ENCODE peak calls at places on chromosomes 2 and 18, in seven cellular contexts. One of them, this sample, is unnamed. For H3K79me2, the result is how much of the 10 kb centered on the place peaks cover.

GRCh38 chr2:200136655-200137054 is 169.8 kb upstream of the SPATS2L start:
- DNase-seq in PC-9: no peak
- DNase-seq in GM23338: peak
- DNase-seq in mammary epithelial cell: no peak
- DNase-seq in fibroblast of lung: no peak
- DNase-seq in HepG2: no peak
- DNase-seq in neural progenitor cell: peak
- DNase-seq in this sample: peak

GRCh38 chr2:232300894-232301387 is 77.6 kb upstream of the ALPP start:
- DNase-seq in PC-9: peak
- DNase-seq in GM23338: no peak
- DNase-seq in mammary epithelial cell: no peak
- DNase-seq in fibroblast of lung: no peak
- DNase-seq in HepG2: peak
- DNase-seq in neural progenitor cell: no peak
- DNase-seq in this sample: no peak

GRCh38 chr18:9838144-9838877 is 47.5 kb upstream of the TXNDC2 start:
- DNase-seq in PC-9: peak
- DNase-seq in GM23338: peak
- DNase-seq in mammary epithelial cell: no peak
- DNase-seq in fibroblast of lung: no peak
- DNase-seq in HepG2: no peak
- DNase-seq in neural progenitor cell: peak
- DNase-seq in this sample: peak

GRCh38 chr18:62566199-62566598 is 43.4 kb downstream of the ZCCHC2 start:
- DNase-seq in PC-9: no peak
- DNase-seq in GM23338: peak
- DNase-seq in mammary epithelial cell: no peak
- DNase-seq in fibroblast of lung: peak
- DNase-seq in HepG2: peak
- DNase-seq in neural progenitor cell: peak
- DNase-seq in this sample: peak

GRCh38 chr18:75183973-75184372 is 25.0 kb downstream of the PTGR3 start:
- DNase-seq in PC-9: no peak
- DNase-seq in GM23338: no peak
- DNase-seq in mammary epithelial cell: no peak
- DNase-seq in fibroblast of lung: no peak
- DNase-seq in HepG2: no peak
- DNase-seq in neural progenitor cell: no peak
- DNase-seq in this sample: no peak

GRCh38 chr18:37445368-37445767 is 120.2 kb downstream of the CELF4 start:
- DNase-seq in PC-9: no peak
- DNase-seq in GM23338: no peak
- DNase-seq in mammary epithelial cell: no peak
- DNase-seq in fibroblast of lung: no peak
- DNase-seq in HepG2: no peak
- DNase-seq in neural progenitor cell: peak
- DNase-seq in this sample: peak

GRCh38 chr18:10453885-10454772 is at the start of gene APCDD1:
- DNase-seq in PC-9: no peak
- DNase-seq in GM23338: peak
- DNase-seq in mammary epithelial cell: peak
- DNase-seq in fibroblast of lung: peak
- DNase-seq in HepG2: peak
- DNase-seq in neural progenitor cell: peak
- DNase-seq in this sample: peak

GRCh38 chr2:193743089-193743488 is 1548.4 kb upstream of the TMEFF2 start:
- DNase-seq in PC-9: no peak
- DNase-seq in GM23338: peak
- DNase-seq in mammary epithelial cell: no peak
- DNase-seq in fibroblast of lung: no peak
- DNase-seq in HepG2: no peak
- DNase-seq in neural progenitor cell: no peak
- DNase-seq in this sample: peak

GRCh38 chr2:201730651-201731280 is 32.3 kb upstream of the MPP4 start:
- DNase-seq in PC-9: no peak
- DNase-seq in GM23338: no peak
- DNase-seq in mammary epithelial cell: no peak
- DNase-seq in fibroblast of lung: no peak
- DNase-seq in HepG2: no peak
- DNase-seq in neural progenitor cell: no peak
- DNase-seq in this sample: no peak

GRCh38 chr2:240142256-240142775 is 1.9 kb upstream of the OTOS start:
- DNase-seq in PC-9: no peak
- DNase-seq in GM23338: no peak
- DNase-seq in mammary epithelial cell: no peak
- DNase-seq in fibroblast of lung: no peak
- DNase-seq in HepG2: no peak
- DNase-seq in neural progenitor cell: no peak
- DNase-seq in this sample: no peak

GRCh38 chr2:24907106-24907505 is 12.9 kb downstream of the ADCY3 start:
- DNase-seq in PC-9: no peak
- DNase-seq in GM23338: no peak
- DNase-seq in mammary epithelial cell: no peak
- DNase-seq in fibroblast of lung: peak
- DNase-seq in HepG2: no peak
- DNase-seq in neural progenitor cell: no peak
- DNase-seq in this sample: no peak

GRCh38 chr2:78940998-78941397 is 84.5 kb upstream of the REG3G start:
- DNase-seq in PC-9: no peak
- DNase-seq in GM23338: no peak
- DNase-seq in mammary epithelial cell: no peak
- DNase-seq in fibroblast of lung: no peak
- DNase-seq in HepG2: no peak
- DNase-seq in neural progenitor cell: peak
- DNase-seq in this sample: peak

GRCh38 chr2:288743-289361 is 961 bp upstream of the ALKAL2 start:
- DNase-seq in PC-9: no peak
- DNase-seq in GM23338: peak
- DNase-seq in mammary epithelial cell: no peak
- DNase-seq in fibroblast of lung: no peak
- DNase-seq in HepG2: no peak
- DNase-seq in neural progenitor cell: peak
- DNase-seq in this sample: peak

GRCh38 chr2:217222511-217222910 is 362.6 kb upstream of the TNP1 start:
- DNase-seq in PC-9: no peak
- DNase-seq in GM23338: no peak
- DNase-seq in mammary epithelial cell: no peak
- DNase-seq in fibroblast of lung: no peak
- DNase-seq in HepG2: no peak
- DNase-seq in neural progenitor cell: no peak
- DNase-seq in this sample: no peak

GRCh38 chr18:67726882-67727281 is 210.4 kb upstream of the DSEL start:
- DNase-seq in PC-9: no peak
- DNase-seq in GM23338: no peak
- DNase-seq in mammary epithelial cell: no peak
- DNase-seq in fibroblast of lung: no peak
- DNase-seq in HepG2: no peak
- DNase-seq in neural progenitor cell: no peak
- DNase-seq in this sample: no peak

GRCh38 chr18:13232971-13233565 is 14.5 kb downstream of the LDLRAD4 start:
- DNase-seq in PC-9: no peak
- DNase-seq in GM23338: no peak
- DNase-seq in mammary epithelial cell: no peak
- DNase-seq in fibroblast of lung: no peak
- DNase-seq in HepG2: no peak
- DNase-seq in neural progenitor cell: no peak
- DNase-seq in this sample: no peak

GRCh38 chr2:160125828-160126227 is 63.4 kb upstream of the PLA2R1 start:
- DNase-seq in PC-9: no peak
- DNase-seq in GM23338: peak
- DNase-seq in mammary epithelial cell: no peak
- DNase-seq in fibroblast of lung: no peak
- DNase-seq in HepG2: no peak
- DNase-seq in neural progenitor cell: no peak
- DNase-seq in this sample: peak

GRCh38 chr18:75070625-75071483 is 138.1 kb downstream of the PTGR3 start:
- DNase-seq in PC-9: peak
- DNase-seq in GM23338: no peak
- DNase-seq in mammary epithelial cell: peak
- DNase-seq in fibroblast of lung: peak
- DNase-seq in HepG2: peak
- DNase-seq in neural progenitor cell: no peak
- DNase-seq in this sample: peak

GRCh38 chr2:51718881-51719280 is 686.9 kb upstream of the NRXN1 start:
- DNase-seq in PC-9: no peak
- DNase-seq in GM23338: no peak
- DNase-seq in mammary epithelial cell: no peak
- DNase-seq in fibroblast of lung: peak
- DNase-seq in HepG2: no peak
- DNase-seq in neural progenitor cell: no peak
- DNase-seq in this sample: no peak

DNA sequence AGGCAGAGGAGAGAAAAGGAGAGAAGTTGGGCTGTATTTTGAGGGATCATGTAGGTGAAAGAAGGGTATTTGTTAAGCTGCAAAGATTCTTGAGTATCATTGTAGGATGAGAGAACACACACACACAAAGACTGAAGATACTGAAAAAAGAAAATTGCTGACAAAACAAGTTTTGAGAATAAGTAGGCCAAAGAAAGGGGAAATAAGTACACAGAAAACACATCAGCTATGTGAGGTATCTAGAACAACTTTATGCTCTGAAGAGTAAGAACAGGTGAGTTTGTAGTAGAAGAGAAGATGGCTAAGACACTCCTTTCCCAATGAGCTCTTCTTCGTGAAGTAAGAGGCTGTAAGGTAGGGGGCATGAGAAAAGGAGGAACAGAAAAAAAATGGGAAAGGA is 28.2 kb downstream of the METTL8 start:
- DNase-seq in PC-9: no peak
- DNase-seq in GM23338: no peak
- DNase-seq in mammary epithelial cell: no peak
- DNase-seq in fibroblast of lung: no peak
- DNase-seq in HepG2: no peak
- DNase-seq in neural progenitor cell: no peak
- DNase-seq in this sample: no peak
- H3K79me2 ChIP-seq in PC-9: under half
- H3K79me2 ChIP-seq in GM23338: half or more
- H3K79me2 ChIP-seq in mammary epithelial cell: half or more
- H3K79me2 ChIP-seq in fibroblast of lung: under half
- H3K79me2 ChIP-seq in HepG2: under half
- H3K79me2 ChIP-seq in neural progenitor cell: under half
- H3K79me2 ChIP-seq in this sample: under half

DNA sequence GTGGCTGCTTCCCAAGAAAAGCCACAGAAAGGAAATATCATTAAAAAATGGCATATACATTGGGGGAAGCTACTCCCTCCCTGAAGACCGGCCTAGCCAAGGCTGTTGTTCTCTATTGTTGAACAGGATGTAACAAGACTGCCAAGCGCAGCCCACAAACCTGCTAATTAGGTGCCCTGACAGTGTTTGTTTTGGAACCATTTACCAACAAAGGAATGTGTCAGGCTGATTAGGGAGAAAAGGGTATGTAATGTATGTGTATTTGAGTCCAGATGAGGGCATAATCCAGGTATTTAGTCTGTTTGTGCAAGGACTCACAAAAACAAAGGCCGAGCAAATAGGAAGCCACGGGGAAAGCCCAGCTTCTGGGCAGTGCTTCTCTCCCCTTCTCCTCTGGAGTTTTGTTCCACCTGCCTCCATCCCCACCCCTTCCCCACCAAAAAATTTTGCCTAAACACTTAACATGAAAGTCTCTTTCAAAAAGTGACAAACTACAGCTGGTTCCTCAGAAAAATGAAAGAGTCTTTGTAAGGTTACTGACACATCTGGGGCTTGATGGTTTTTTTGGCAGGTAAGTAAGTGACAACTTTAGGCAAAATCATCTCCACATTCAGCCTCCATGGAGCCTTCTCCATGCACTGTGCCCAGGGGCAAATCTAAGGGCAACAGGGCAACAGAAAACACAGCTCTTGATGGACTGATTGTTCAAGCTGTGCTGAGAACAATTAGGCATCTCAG is 78.3 kb upstream of the FZD5 start:
- DNase-seq in PC-9: peak
- DNase-seq in GM23338: peak
- DNase-seq in mammary epithelial cell: peak
- DNase-seq in fibroblast of lung: no peak
- DNase-seq in HepG2: peak
- DNase-seq in neural progenitor cell: peak
- DNase-seq in this sample: peak
- H3K79me2 ChIP-seq in PC-9: under half
- H3K79me2 ChIP-seq in GM23338: under half
- H3K79me2 ChIP-seq in mammary epithelial cell: under half
- H3K79me2 ChIP-seq in fibroblast of lung: under half
- H3K79me2 ChIP-seq in HepG2: under half
- H3K79me2 ChIP-seq in neural progenitor cell: under half
- H3K79me2 ChIP-seq in this sample: under half

DNA sequence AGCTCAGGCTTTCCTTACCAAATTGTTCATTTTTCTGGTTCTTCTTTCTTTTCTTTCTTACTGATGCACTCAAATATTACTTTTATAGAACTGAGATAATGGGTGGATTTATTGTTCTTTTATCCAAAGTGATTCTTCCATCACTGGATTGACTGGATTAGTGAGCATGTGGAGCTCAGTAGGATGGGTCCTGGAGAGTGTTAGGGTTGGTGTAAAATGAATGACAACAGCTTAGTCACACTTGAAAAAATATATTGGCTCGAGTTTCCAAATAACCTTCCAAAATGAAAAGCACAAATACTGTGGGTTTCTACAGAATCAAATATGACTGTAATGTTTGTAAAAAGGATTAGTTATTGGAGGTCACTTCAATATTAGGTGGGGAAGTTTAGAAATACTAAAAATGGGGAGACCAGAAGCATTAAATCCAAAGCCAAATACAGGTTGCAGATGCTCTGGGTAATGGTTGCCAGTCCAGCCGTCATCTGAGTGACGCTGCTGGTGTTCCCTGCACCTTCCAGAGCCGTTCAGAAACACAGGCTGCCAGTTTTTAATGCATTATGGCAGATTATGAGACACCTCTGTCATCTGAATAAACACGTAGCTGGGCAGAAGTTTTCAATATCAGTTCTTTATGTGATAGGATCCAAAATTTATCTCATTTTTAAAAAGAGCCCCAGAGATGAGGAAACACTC is 294.8 kb upstream of the NRP2 start:
- DNase-seq in PC-9: no peak
- DNase-seq in GM23338: no peak
- DNase-seq in mammary epithelial cell: no peak
- DNase-seq in fibroblast of lung: no peak
- DNase-seq in HepG2: no peak
- DNase-seq in neural progenitor cell: no peak
- DNase-seq in this sample: no peak
- H3K79me2 ChIP-seq in PC-9: under half
- H3K79me2 ChIP-seq in GM23338: under half
- H3K79me2 ChIP-seq in mammary epithelial cell: under half
- H3K79me2 ChIP-seq in fibroblast of lung: under half
- H3K79me2 ChIP-seq in HepG2: under half
- H3K79me2 ChIP-seq in neural progenitor cell: under half
- H3K79me2 ChIP-seq in this sample: under half

DNA sequence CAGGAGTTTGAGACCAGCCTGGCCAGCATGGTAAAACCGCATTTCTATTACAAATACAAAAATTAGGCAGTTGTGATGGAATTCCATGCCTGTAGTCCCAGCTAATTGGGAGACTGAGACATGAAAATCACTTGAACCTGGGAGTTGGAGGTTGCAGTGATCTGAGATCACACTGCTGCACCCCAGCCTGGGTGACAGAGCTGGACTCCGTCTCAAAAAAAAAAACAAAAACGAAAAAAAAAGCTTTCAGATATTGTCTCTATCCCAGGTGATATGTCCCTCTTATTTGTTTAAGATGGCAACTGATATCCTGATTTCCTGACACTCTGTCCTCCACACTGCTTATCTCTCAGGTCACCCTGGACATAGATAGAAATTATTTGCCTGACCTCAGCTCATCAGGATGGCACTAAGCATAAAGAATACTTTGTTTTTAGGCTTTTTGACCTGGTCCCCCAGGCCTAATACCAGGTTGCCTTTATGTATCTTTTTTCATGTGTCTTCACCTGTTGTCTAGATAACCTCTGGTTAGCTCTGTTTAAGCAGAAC is 295.2 kb upstream of the KCNJ3 start:
- DNase-seq in PC-9: no peak
- DNase-seq in GM23338: no peak
- DNase-seq in mammary epithelial cell: no peak
- DNase-seq in fibroblast of lung: no peak
- DNase-seq in HepG2: peak
- DNase-seq in neural progenitor cell: no peak
- DNase-seq in this sample: no peak
- H3K79me2 ChIP-seq in PC-9: under half
- H3K79me2 ChIP-seq in GM23338: under half
- H3K79me2 ChIP-seq in mammary epithelial cell: under half
- H3K79me2 ChIP-seq in fibroblast of lung: under half
- H3K79me2 ChIP-seq in HepG2: under half
- H3K79me2 ChIP-seq in neural progenitor cell: under half
- H3K79me2 ChIP-seq in this sample: under half

This sample was measured in mesendoderm.